ENCODE peak calls at places on chromosomes 7 and 10, in four cellular contexts. I is breast epithelium, W is Panc1, G is SK-N-SH. C is an unnamed sample.

GRCh38 chr10:126063353-126063791 is 167.0 kb downstream of the FANK1 start:
- DNase-seq in G (no peak), W (no peak), I (no peak), C (no peak)

GRCh38 chr10:92181575-92181974 is 109.3 kb downstream of the CPEB3 start:
- DNase-seq in G (no peak), W (no peak), I (no peak), C (no peak)

GRCh38 chr10:75018873-75019272 is 92.6 kb upstream of the SAMD8 start:
- DNase-seq in G (no peak), W (no peak), I (no peak), C (no peak)

GRCh38 chr7:118758582-118758981 is 534.1 kb downstream of the ANKRD7 start:
- DNase-seq in G (no peak), I (no peak), W (no peak), C (no peak)

GRCh38 chr7:12056977-12057376 is 154.1 kb upstream of the TMEM106B start:
- DNase-seq in W (no peak), G (no peak), I (no peak), C (no peak)

GRCh38 chr10:103748020-103748419 is 107.4 kb downstream of the SH3PXD2A start:
- DNase-seq in I (no peak), G (no peak), W (no peak), C (no peak)

GRCh38 chr10:33781666-33782395 is 447.4 kb upstream of the NRP1 start:
- DNase-seq in W (no peak), I (no peak), G (no peak), C (no peak)

GRCh38 chr10:62075912-62076311 is 174.4 kb downstream of the ARID5B start:
- DNase-seq in G (no peak), I (no peak), W (no peak), C (no peak)

GRCh38 chr10:107085661-107086525 is 78.6 kb downstream of the SORCS1 start:
- DNase-seq in I (no peak), G (no peak), W (no peak), C (no peak)

GRCh38 chr10:78820007-78820362 is 248.8 kb upstream of the ZMIZ1 start:
- DNase-seq in W (no peak), G (no peak), I (no peak), C (no peak)

GRCh38 chr10:84238909-84239308 is 2.4 kb downstream of the LRIT1 start:
- DNase-seq in G (no peak), I (no peak), W (no peak), C (no peak)

GRCh38 chr7:69775231-69775771 is 177.0 kb downstream of the AUTS2 start:
- DNase-seq in W (no peak), I (no peak), G (no peak), C (no peak)

GRCh38 chr7:154372106-154372505 is 319.9 kb downstream of the DPP6 start:
- DNase-seq in G (peak), I (no peak), W (no peak), C (no peak)

GRCh38 chr10:71921319-71922027 is 42.7 kb upstream of the CHST3 start:
- DNase-seq in I (no peak), W (no peak), G (peak), C (no peak)

GRCh38 chr7:15317215-15317614 is 244.6 kb downstream of the AGMO start:
- DNase-seq in W (no peak), G (no peak), I (no peak), C (no peak)

GRCh38 chr7:159218216-159219006 is 73.7 kb upstream of the VIPR2 start:
- DNase-seq in I (no peak), W (no peak), G (no peak), C (no peak)

GRCh38 chr10:123045961-123046731 is 37.3 kb downstream of the ACADSB start:
- DNase-seq in W (no peak), I (no peak), G (no peak), C (no peak)

GRCh38 chr10:119355930-119356329 is 148.6 kb downstream of the GRK5 start:
- DNase-seq in W (no peak), G (no peak), I (no peak), C (no peak)

GRCh38 chr10:32210306-32211045 is 136.5 kb downstream of the EPC1 start:
- DNase-seq in I (no peak), W (no peak), G (peak), C (no peak)

GRCh38 chr7:155839461-155839860 is 27.2 kb upstream of the SHH start:
- DNase-seq in W (no peak), I (no peak), G (no peak), C (no peak)

GRCh38 chr7:4216016-4216415 is 466.1 kb upstream of the FOXK1 start:
- DNase-seq in I (no peak), W (no peak), G (no peak), C (no peak)

GRCh38 chr7:4612939-4613841 is 68.9 kb upstream of the FOXK1 start:
- DNase-seq in G (peak), I (no peak), W (no peak), C (no peak)

GRCh38 chr10:120516426-120516825 is 59.4 kb downstream of the PLPP4 start:
- DNase-seq in W (no peak), I (no peak), G (no peak), C (no peak)

GRCh38 chr7:128910569-128910945 is at the start of gene KCP:
- DNase-seq in W (no peak), I (peak), G (peak), C (no peak)

GRCh38 chr7:129144095-129144833 is at the start of gene TSPAN33:
- DNase-seq in I (peak), G (peak), W (peak), C (no peak)

GRCh38 chr7:105734233-105734632 is 142.2 kb downstream of the ATXN7L1 start:
- DNase-seq in I (no peak), G (no peak), W (no peak), C (no peak)

GRCh38 chr10:96670786-96671185 is 49.5 kb downstream of the PIK3AP1 start:
- DNase-seq in W (no peak), G (no peak), I (no peak), C (no peak)

GRCh38 chr10:112235920-112236319 is 47.3 kb upstream of the TECTB start:
- DNase-seq in W (no peak), G (no peak), I (no peak), C (no peak)

GRCh38 chr7:122413339-122413738 is 108.8 kb upstream of the FEZF1 start:
- DNase-seq in W (no peak), G (no peak), I (no peak), C (no peak)

GRCh38 chr10:31000867-31001266 is 30.8 kb downstream of the ZNF438 start:
- DNase-seq in G (no peak), W (no peak), I (no peak), C (no peak)

GRCh38 chr10:58756126-58756525 is 243.5 kb downstream of the BICC1 start:
- DNase-seq in W (no peak), G (no peak), I (no peak), C (no peak)

GRCh38 chr10:53754851-53755250 is 982.3 kb upstream of the MBL2 start:
- DNase-seq in I (no peak), G (no peak), W (no peak), C (no peak)

DNA sequence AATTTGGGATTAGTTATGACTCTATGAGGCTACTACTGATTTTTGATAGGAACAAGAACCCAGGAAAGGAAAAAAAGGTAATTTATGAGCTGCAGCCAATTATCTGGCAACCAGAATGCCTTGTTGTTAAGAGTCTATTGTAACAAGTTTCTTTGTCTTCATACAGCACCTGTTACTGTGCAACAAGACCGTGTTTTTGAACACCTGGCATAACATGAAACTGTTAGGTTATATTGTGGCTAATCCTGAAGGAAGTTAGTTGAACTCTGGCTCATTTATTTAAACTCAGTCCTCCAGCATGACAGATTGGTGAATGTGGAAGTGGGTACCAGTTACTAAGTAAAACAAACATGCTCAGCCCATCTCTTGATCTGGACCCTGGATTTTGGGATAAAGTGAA is 33.0 kb downstream of the RALA start:
- DNase-seq in G (no peak), I (no peak), W (no peak), C (no peak)
- TF ChIP-seq POLR2AphosphoS5 in G (no peak), I (no peak), W (no peak), C (no peak)

GRCh38 chr7:135773451-135773850 is 24.8 kb upstream of the FAM180A start:
- DNase-seq in G (no peak), I (no peak), W (no peak), C (peak)
- TF ChIP-seq POLR2AphosphoS5 in G (no peak), I (no peak), W (no peak), C (no peak)

DNA sequence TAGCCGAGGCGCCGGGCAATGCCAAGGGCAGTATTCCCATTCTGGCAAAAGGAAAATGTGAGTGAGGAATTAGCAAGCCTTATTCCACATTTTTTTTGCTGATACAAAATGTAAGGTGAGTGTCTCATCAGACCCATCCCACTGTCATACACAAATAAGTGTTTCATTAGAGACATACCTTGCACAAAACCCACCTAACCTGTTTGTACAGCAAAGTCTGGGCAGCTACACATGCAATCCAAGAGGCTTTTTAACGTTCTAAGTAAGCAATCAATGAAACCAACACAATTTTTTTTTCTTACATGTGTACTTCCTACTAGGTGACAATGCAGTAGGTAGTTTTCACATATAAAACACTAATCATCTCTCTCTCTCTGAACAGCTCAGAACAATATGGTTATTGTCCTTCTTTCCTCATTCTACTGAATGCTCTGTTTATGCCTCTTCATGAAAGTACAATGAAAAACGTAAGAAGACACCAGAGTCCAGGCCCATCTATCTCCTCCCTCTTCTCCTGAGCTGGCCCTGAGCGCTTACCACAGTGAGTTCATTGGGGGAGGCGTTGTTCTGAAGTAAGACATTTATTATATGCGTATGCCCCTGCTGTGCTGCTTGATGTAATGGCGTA is 217.2 kb downstream of the ANK3 start:
- DNase-seq in I (no peak), G (no peak), W (no peak), C (no peak)
- TF ChIP-seq POLR2AphosphoS5 in I (no peak), G (no peak), W (no peak), C (peak)

GRCh38 chr10:18203526-18203925 is 63.3 kb downstream of the CACNB2 start:
- DNase-seq in G (no peak), W (no peak), I (no peak), C (no peak)

GRCh38 chr10:18205098-18205834 is 65.0 kb downstream of the CACNB2 start:
- DNase-seq in I (no peak), W (no peak), G (no peak), C (no peak)

GRCh38 chr10:18202600-18203150 is 62.5 kb downstream of the CACNB2 start:
- DNase-seq in I (no peak), G (no peak), W (no peak), C (no peak)

DNA sequence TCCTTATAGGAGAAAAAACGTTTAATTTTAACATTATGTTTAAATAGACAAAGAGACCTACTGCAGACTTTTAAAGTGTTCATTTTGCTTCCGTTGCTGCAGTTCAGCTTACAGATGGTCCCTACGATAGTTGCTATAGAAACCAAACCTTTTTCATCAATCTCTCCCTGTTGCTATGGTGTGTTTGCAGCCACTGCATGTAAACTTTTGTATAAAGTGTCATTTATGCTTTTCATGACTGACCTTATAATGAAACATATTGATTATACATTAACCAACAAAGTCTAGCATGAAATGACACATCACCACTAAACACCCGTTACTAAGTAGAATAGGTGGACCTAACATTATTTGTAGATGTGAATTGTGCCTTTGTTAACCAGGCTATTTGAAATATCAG is 63.8 kb downstream of the CACNB2 start:
- DNase-seq in G (peak), W (no peak), I (no peak), C (no peak)
- TF ChIP-seq POLR2AphosphoS5 in G (no peak), W (no peak), I (no peak), C (no peak)

DNA sequence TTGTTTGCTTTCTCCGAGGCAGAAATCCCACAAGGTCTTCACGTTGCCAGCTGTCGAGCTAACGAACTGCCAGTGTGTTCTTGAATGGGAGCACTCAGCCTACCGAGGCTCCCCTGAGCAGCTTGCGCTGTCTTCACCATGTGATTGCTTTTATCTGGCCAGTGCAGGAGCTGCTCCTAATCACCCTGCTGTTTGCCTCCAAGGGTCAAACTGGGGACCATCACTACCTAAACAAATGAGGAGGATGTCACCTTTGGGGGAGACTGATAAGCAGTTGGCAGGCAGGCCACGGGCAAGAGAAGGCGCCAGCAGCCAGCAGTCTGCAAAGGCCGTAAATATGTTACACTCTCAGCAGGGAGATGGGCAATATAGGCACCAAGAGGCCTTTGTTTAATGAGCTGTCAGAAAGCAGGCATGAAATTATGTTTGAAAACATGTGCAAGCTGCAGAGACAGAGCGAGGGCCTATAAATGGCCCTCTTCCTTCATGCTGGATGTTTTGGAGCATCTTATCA is 267.1 kb upstream of the NPVF start:
- DNase-seq in G (peak), I (no peak), W (no peak), C (no peak)
- TF ChIP-seq POLR2AphosphoS5 in G (no peak), I (no peak), W (no peak), C (no peak)

DNA sequence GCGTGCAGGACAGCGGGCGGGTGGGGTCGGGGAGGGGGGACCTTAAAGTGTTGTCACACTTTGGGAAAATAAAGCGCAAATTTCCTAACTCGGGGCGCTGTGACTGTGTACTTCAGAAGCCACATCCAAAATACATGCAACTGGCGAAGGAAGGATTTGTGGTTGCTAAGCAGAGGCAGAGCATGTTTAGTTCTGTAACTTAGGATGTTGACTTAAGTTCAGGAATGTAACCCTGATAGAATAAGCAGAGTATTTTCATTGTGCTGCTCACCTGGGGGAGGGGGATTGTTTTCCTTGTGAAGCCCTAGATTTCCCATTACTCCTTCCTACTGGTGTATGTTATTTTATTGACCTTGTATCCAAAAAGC is 494 bp upstream of the FAM53B start:
- DNase-seq in G (no peak), W (no peak), I (no peak), C (no peak)
- TF ChIP-seq POLR2AphosphoS5 in G (no peak), W (no peak), I (peak), C (no peak)

C was measured in vagina.